ENCODE peak calls at places on chromosomes 13 and 19, in eight cellular contexts. One of them, this sample, is unnamed.

GRCh38 chr19:48724796-48725753 is 5.5 kb upstream of the MAMSTR start:
- DNase-seq in fibroblast of the aortic adventitia: peak; percentile 97
- DNase-seq in lower leg skin: no peak
- DNase-seq in astrocyte: peak; percentile 71
- DNase-seq in AG04450: peak; percentile 63
- DNase-seq in pancreas: no peak
- DNase-seq in cardiac fibroblast: peak; percentile 99
- DNase-seq in NB4: peak; percentile 99
- DNase-seq in this sample: peak; percentile 73

GRCh38 chr13:29760561-29760960 is 89.9 kb downstream of the UBL3 start:
- DNase-seq in fibroblast of the aortic adventitia: no peak
- DNase-seq in lower leg skin: no peak
- DNase-seq in astrocyte: peak; percentile 13
- DNase-seq in AG04450: no peak
- DNase-seq in pancreas: no peak
- DNase-seq in cardiac fibroblast: no peak
- DNase-seq in NB4: no peak
- DNase-seq in this sample: no peak

GRCh38 chr19:16589917-16590316 is 17.7 kb upstream of the SLC35E1 start:
- DNase-seq in fibroblast of the aortic adventitia: no peak
- DNase-seq in lower leg skin: no peak
- DNase-seq in astrocyte: no peak
- DNase-seq in AG04450: no peak
- DNase-seq in pancreas: no peak
- DNase-seq in cardiac fibroblast: no peak
- DNase-seq in NB4: peak; percentile 36
- DNase-seq in this sample: no peak

GRCh38 chr19:38838208-38838985 is 6.8 kb upstream of the ECH1 start:
- DNase-seq in fibroblast of the aortic adventitia: no peak
- DNase-seq in lower leg skin: no peak
- DNase-seq in astrocyte: no peak
- DNase-seq in AG04450: no peak
- DNase-seq in pancreas: no peak
- DNase-seq in cardiac fibroblast: no peak
- DNase-seq in NB4: no peak
- DNase-seq in this sample: peak; percentile 85

GRCh38 chr13:53101883-53102282 is 73.3 kb downstream of the OLFM4 start:
- DNase-seq in fibroblast of the aortic adventitia: no peak
- DNase-seq in lower leg skin: no peak
- DNase-seq in astrocyte: no peak
- DNase-seq in AG04450: no peak
- DNase-seq in pancreas: no peak
- DNase-seq in cardiac fibroblast: no peak
- DNase-seq in NB4: no peak
- DNase-seq in this sample: no peak

GRCh38 chr19:31555634-31556215 is 206.5 kb upstream of the TSHZ3 start:
- DNase-seq in fibroblast of the aortic adventitia: no peak
- DNase-seq in lower leg skin: no peak
- DNase-seq in astrocyte: no peak
- DNase-seq in AG04450: no peak
- DNase-seq in pancreas: no peak
- DNase-seq in cardiac fibroblast: no peak
- DNase-seq in NB4: no peak
- DNase-seq in this sample: peak; percentile 32

GRCh38 chr19:7069904-7070226 is 362 bp downstream of the ZNF557 start:
- DNase-seq in fibroblast of the aortic adventitia: no peak
- DNase-seq in lower leg skin: no peak
- DNase-seq in astrocyte: no peak
- DNase-seq in AG04450: no peak
- DNase-seq in pancreas: no peak
- DNase-seq in cardiac fibroblast: no peak
- DNase-seq in NB4: no peak
- DNase-seq in this sample: no peak

GRCh38 chr19:29965529-29965928 is 23.5 kb downstream of the URI1 start:
- DNase-seq in fibroblast of the aortic adventitia: peak; percentile 51
- DNase-seq in lower leg skin: no peak
- DNase-seq in astrocyte: peak; percentile 81
- DNase-seq in AG04450: peak; percentile 54
- DNase-seq in pancreas: no peak
- DNase-seq in cardiac fibroblast: peak; percentile 62
- DNase-seq in NB4: no peak
- DNase-seq in this sample: no peak

GRCh38 chr13:59963827-59964226 is 199.9 kb downstream of the DIAPH3 start:
- DNase-seq in fibroblast of the aortic adventitia: no peak
- DNase-seq in lower leg skin: no peak
- DNase-seq in astrocyte: no peak
- DNase-seq in AG04450: no peak
- DNase-seq in pancreas: no peak
- DNase-seq in cardiac fibroblast: no peak
- DNase-seq in NB4: peak; percentile 14
- DNase-seq in this sample: no peak

GRCh38 chr13:52884429-52884828 is 36.0 kb upstream of the PCDH8 start:
- DNase-seq in fibroblast of the aortic adventitia: no peak
- DNase-seq in lower leg skin: no peak
- DNase-seq in astrocyte: no peak
- DNase-seq in AG04450: no peak
- DNase-seq in pancreas: no peak
- DNase-seq in cardiac fibroblast: no peak
- DNase-seq in NB4: no peak
- DNase-seq in this sample: no peak

GRCh38 chr19:35491838-35492360 is 1.6 kb upstream of the KRTDAP start:
- DNase-seq in fibroblast of the aortic adventitia: no peak
- DNase-seq in lower leg skin: no peak
- DNase-seq in astrocyte: no peak
- DNase-seq in AG04450: no peak
- DNase-seq in pancreas: no peak
- DNase-seq in cardiac fibroblast: no peak
- DNase-seq in NB4: no peak
- DNase-seq in this sample: no peak

GRCh38 chr13:40605573-40605972 is 60.9 kb downstream of the FOXO1 start:
- DNase-seq in fibroblast of the aortic adventitia: no peak
- DNase-seq in lower leg skin: no peak
- DNase-seq in astrocyte: no peak
- DNase-seq in AG04450: no peak
- DNase-seq in pancreas: no peak
- DNase-seq in cardiac fibroblast: no peak
- DNase-seq in NB4: no peak
- DNase-seq in this sample: no peak

GRCh38 chr19:55346725-55347441 is 7.2 kb downstream of the KMT5C start:
- DNase-seq in fibroblast of the aortic adventitia: peak; percentile 47
- DNase-seq in lower leg skin: no peak
- DNase-seq in astrocyte: no peak
- DNase-seq in AG04450: no peak
- DNase-seq in pancreas: no peak
- DNase-seq in cardiac fibroblast: no peak
- DNase-seq in NB4: no peak
- DNase-seq in this sample: no peak

GRCh38 chr19:1754651-1755466 is 1.6 kb downstream of the ONECUT3 start:
- DNase-seq in fibroblast of the aortic adventitia: no peak
- DNase-seq in lower leg skin: no peak
- DNase-seq in astrocyte: no peak
- DNase-seq in AG04450: no peak
- DNase-seq in pancreas: no peak
- DNase-seq in cardiac fibroblast: peak; percentile 28
- DNase-seq in NB4: no peak
- DNase-seq in this sample: no peak
- H3K4me3 ChIP-seq in fibroblast of the aortic adventitia: no peak overlapping the region
- H3K4me3 ChIP-seq in lower leg skin: no peak overlapping the region
- H3K4me3 ChIP-seq in astrocyte: no peak overlapping the region
- H3K4me3 ChIP-seq in AG04450: no peak overlapping the region
- H3K4me3 ChIP-seq in pancreas: no peak overlapping the region
- H3K4me3 ChIP-seq in cardiac fibroblast: no peak overlapping the region
- H3K4me3 ChIP-seq in NB4: no peak overlapping the region
- H3K4me3 ChIP-seq in this sample: no peak overlapping the region

GRCh38 chr19:47095707-47096704 is 17.6 kb downstream of the ZC3H4 start:
- DNase-seq in fibroblast of the aortic adventitia: peak; percentile 76
- DNase-seq in lower leg skin: peak; percentile 94
- DNase-seq in astrocyte: peak; percentile 86
- DNase-seq in AG04450: no peak
- DNase-seq in pancreas: peak; percentile 94
- DNase-seq in cardiac fibroblast: peak; percentile 11
- DNase-seq in NB4: peak; percentile 76
- DNase-seq in this sample: peak; percentile 92

GRCh38 chr19:47096721-47097120 is 16.9 kb downstream of the ZC3H4 start:
- DNase-seq in fibroblast of the aortic adventitia: no peak
- DNase-seq in lower leg skin: no peak
- DNase-seq in astrocyte: no peak
- DNase-seq in AG04450: no peak
- DNase-seq in pancreas: no peak
- DNase-seq in cardiac fibroblast: no peak
- DNase-seq in NB4: no peak
- DNase-seq in this sample: no peak

GRCh38 chr19:47099576-47100050 is 14.0 kb downstream of the ZC3H4 start:
- DNase-seq in fibroblast of the aortic adventitia: no peak
- DNase-seq in lower leg skin: no peak
- DNase-seq in astrocyte: no peak
- DNase-seq in AG04450: no peak
- DNase-seq in pancreas: no peak
- DNase-seq in cardiac fibroblast: no peak
- DNase-seq in NB4: peak; percentile 28
- DNase-seq in this sample: no peak

GRCh38 chr19:47098608-47099007 is 15.0 kb downstream of the ZC3H4 start:
- DNase-seq in fibroblast of the aortic adventitia: no peak
- DNase-seq in lower leg skin: no peak
- DNase-seq in astrocyte: no peak
- DNase-seq in AG04450: no peak
- DNase-seq in pancreas: no peak
- DNase-seq in cardiac fibroblast: no peak
- DNase-seq in NB4: no peak
- DNase-seq in this sample: no peak

GRCh38 chr19:47097396-47098217 is 16.0 kb downstream of the ZC3H4 start:
- DNase-seq in fibroblast of the aortic adventitia: peak; percentile 82
- DNase-seq in lower leg skin: peak; percentile 88
- DNase-seq in astrocyte: peak; percentile 47
- DNase-seq in AG04450: no peak
- DNase-seq in pancreas: no peak
- DNase-seq in cardiac fibroblast: peak; percentile 32
- DNase-seq in NB4: no peak
- DNase-seq in this sample: no peak
- H3K4me3 ChIP-seq in fibroblast of the aortic adventitia: peak overlapping the region; percentile 37
- H3K4me3 ChIP-seq in lower leg skin: no peak overlapping the region
- H3K4me3 ChIP-seq in astrocyte: no peak overlapping the region
- H3K4me3 ChIP-seq in AG04450: no peak overlapping the region
- H3K4me3 ChIP-seq in pancreas: no peak overlapping the region
- H3K4me3 ChIP-seq in cardiac fibroblast: no peak overlapping the region
- H3K4me3 ChIP-seq in NB4: no peak overlapping the region
- H3K4me3 ChIP-seq in this sample: no peak overlapping the region

GRCh38 chr19:45865269-45865948 is 1.3 kb downstream of the FOXA3 start:
- DNase-seq in fibroblast of the aortic adventitia: no peak
- DNase-seq in lower leg skin: no peak
- DNase-seq in astrocyte: no peak
- DNase-seq in AG04450: no peak
- DNase-seq in pancreas: peak; percentile 42
- DNase-seq in cardiac fibroblast: no peak
- DNase-seq in NB4: peak; percentile 15
- DNase-seq in this sample: no peak
- H3K4me3 ChIP-seq in fibroblast of the aortic adventitia: no peak overlapping the region
- H3K4me3 ChIP-seq in lower leg skin: no peak overlapping the region
- H3K4me3 ChIP-seq in astrocyte: no peak overlapping the region
- H3K4me3 ChIP-seq in AG04450: no peak overlapping the region
- H3K4me3 ChIP-seq in pancreas: peak overlapping the region; percentile 94
- H3K4me3 ChIP-seq in cardiac fibroblast: no peak overlapping the region
- H3K4me3 ChIP-seq in NB4: no peak overlapping the region
- H3K4me3 ChIP-seq in this sample: no peak overlapping the region

GRCh38 chr19:1284293-1284978 is 1.2 kb upstream of the EFNA2 start:
- DNase-seq in fibroblast of the aortic adventitia: no peak
- DNase-seq in lower leg skin: no peak
- DNase-seq in astrocyte: no peak
- DNase-seq in AG04450: no peak
- DNase-seq in pancreas: no peak
- DNase-seq in cardiac fibroblast: no peak
- DNase-seq in NB4: no peak
- DNase-seq in this sample: no peak

GRCh38 chr19:1286859-1287621 is 1.4 kb downstream of the EFNA2 start:
- DNase-seq in fibroblast of the aortic adventitia: no peak
- DNase-seq in lower leg skin: no peak
- DNase-seq in astrocyte: no peak
- DNase-seq in AG04450: no peak
- DNase-seq in pancreas: no peak
- DNase-seq in cardiac fibroblast: no peak
- DNase-seq in NB4: no peak
- DNase-seq in this sample: no peak

GRCh38 chr19:1284979-1285736 is 515 bp upstream of the EFNA2 start:
- DNase-seq in fibroblast of the aortic adventitia: no peak
- DNase-seq in lower leg skin: no peak
- DNase-seq in astrocyte: no peak
- DNase-seq in AG04450: no peak
- DNase-seq in pancreas: no peak
- DNase-seq in cardiac fibroblast: no peak
- DNase-seq in NB4: no peak
- DNase-seq in this sample: no peak

GRCh38 chr19:1286451-1286858 is 782 bp downstream of the EFNA2 start:
- DNase-seq in fibroblast of the aortic adventitia: no peak
- DNase-seq in lower leg skin: no peak
- DNase-seq in astrocyte: no peak
- DNase-seq in AG04450: no peak
- DNase-seq in pancreas: no peak
- DNase-seq in cardiac fibroblast: no peak
- DNase-seq in NB4: no peak
- DNase-seq in this sample: no peak

DNA sequence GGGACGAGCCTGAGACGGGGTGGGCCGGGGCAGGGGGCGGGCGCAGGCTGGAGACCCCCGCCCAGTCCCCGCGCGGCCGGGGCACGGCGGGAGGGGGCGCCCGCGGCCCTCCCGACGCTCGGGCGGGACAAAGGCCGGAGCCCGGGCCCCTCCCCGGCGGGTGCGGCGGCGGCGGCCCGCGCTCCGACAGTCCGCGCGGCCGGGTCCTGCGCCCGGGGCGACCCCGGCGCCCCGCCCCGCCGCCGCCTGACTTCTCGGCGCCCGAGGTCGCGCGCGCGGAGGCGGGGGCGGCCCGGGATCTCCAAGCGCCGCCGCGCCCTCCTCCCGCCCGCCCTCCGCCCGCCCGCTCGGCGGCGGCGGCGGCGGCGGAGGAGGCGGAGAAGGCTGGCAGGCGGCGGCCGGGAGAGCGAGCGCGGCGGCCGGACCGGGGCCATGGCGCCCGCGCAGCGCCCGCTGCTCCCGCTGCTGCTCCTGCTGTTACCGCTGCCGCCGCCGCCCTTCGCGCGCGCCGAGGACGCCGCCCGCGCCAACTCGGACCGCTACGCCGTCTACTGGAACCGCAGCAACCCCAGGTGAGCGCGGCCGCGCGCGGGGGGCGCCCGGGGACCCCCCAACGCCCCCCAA is at the start of gene EFNA2:
- DNase-seq in fibroblast of the aortic adventitia: no peak
- DNase-seq in lower leg skin: no peak
- DNase-seq in astrocyte: no peak
- DNase-seq in AG04450: no peak
- DNase-seq in pancreas: no peak
- DNase-seq in cardiac fibroblast: no peak
- DNase-seq in NB4: no peak
- DNase-seq in this sample: peak; percentile 81
- H3K4me3 ChIP-seq in fibroblast of the aortic adventitia: peak within 1 kb of the TSS; percentile 28
- H3K4me3 ChIP-seq in lower leg skin: no peak within 1 kb of the TSS
- H3K4me3 ChIP-seq in astrocyte: no peak within 1 kb of the TSS
- H3K4me3 ChIP-seq in AG04450: no peak within 1 kb of the TSS
- H3K4me3 ChIP-seq in pancreas: peak within 1 kb of the TSS; percentile 17
- H3K4me3 ChIP-seq in cardiac fibroblast: no peak within 1 kb of the TSS
- H3K4me3 ChIP-seq in NB4: no peak within 1 kb of the TSS
- H3K4me3 ChIP-seq in this sample: peak within 1 kb of the TSS; percentile 52